ENCODE peak calls at places on chromosomes 11 and 22, in seven cellular contexts. B, D, R, T, V, Z and Q are unnamed samples.

GRCh38 chr22:48757581-48757980 is 1070.1 kb downstream of the BRD1 start:
- DNase-seq in B (peak), D (no peak), R (no peak), T (peak), V (no peak), Z (no peak), Q (no peak)

GRCh38 chr11:61747389-61748285 is 4.8 kb upstream of the MYRF start:
- DNase-seq in B (peak), D (peak), R (peak), T (peak), V (peak), Z (peak), Q (peak)

GRCh38 chr11:110463153-110463552 is 33.4 kb downstream of the FDX1 start:
- DNase-seq in B (no peak), D (peak), R (peak), T (peak), V (peak), Z (no peak), Q (no peak)

GRCh38 chr22:35830305-35830704 is 112.6 kb downstream of the APOL5 start:
- DNase-seq in B (no peak), D (no peak), R (no peak), T (no peak), V (no peak), Z (no peak), Q (no peak)

GRCh38 chr11:106031210-106031845 is 9.3 kb upstream of the MSANTD4 start:
- DNase-seq in B (no peak), D (no peak), R (no peak), T (no peak), V (no peak), Z (no peak), Q (no peak)

GRCh38 chr11:47409440-47410403 is 1.3 kb downstream of the SLC39A13 start:
- DNase-seq in B (no peak), D (no peak), R (no peak), T (no peak), V (peak), Z (no peak), Q (no peak)

GRCh38 chr11:36409152-36409713 is 100.8 kb downstream of the TRAF6 start:
- DNase-seq in B (no peak), D (no peak), R (no peak), T (no peak), V (peak), Z (no peak), Q (no peak)

GRCh38 chr11:128198206-128198605 is 389.2 kb downstream of the ETS1 start:
- DNase-seq in B (no peak), D (no peak), R (no peak), T (no peak), V (no peak), Z (no peak), Q (no peak)

GRCh38 chr11:122765487-122766131 is 72.7 kb upstream of the CRTAM start:
- DNase-seq in B (no peak), D (no peak), R (no peak), T (no peak), V (no peak), Z (no peak), Q (no peak)

GRCh38 chr22:29799217-29799680 is 32.1 kb downstream of the UQCR10 start:
- DNase-seq in B (no peak), D (no peak), R (no peak), T (peak), V (peak), Z (no peak), Q (no peak)

GRCh38 chr11:61554172-61554988 is 26.5 kb downstream of the SYT7 start:
- DNase-seq in B (no peak), D (no peak), R (no peak), T (no peak), V (no peak), Z (no peak), Q (no peak)

GRCh38 chr11:111585371-111585770 is 16.9 kb upstream of the SIK2 start:
- DNase-seq in B (no peak), D (no peak), R (no peak), T (no peak), V (peak), Z (no peak), Q (no peak)

GRCh38 chr11:44943118-44943517 is 7.6 kb downstream of the TP53I11 start:
- DNase-seq in B (no peak), D (no peak), R (no peak), T (no peak), V (no peak), Z (no peak), Q (no peak)

GRCh38 chr22:49960967-49961600 is 512 bp downstream of the PIM3 start:
- DNase-seq in B (no peak), D (no peak), R (peak), T (peak), V (no peak), Z (peak), Q (peak)

GRCh38 chr11:17796154-17796553 is 61.6 kb downstream of the KCNC1 start:
- DNase-seq in B (no peak), D (no peak), R (no peak), T (no peak), V (no peak), Z (no peak), Q (no peak)

GRCh38 chr11:59545179-59546020 is 34.1 kb downstream of the OR4D9 start:
- DNase-seq in B (no peak), D (no peak), R (no peak), T (no peak), V (peak), Z (no peak), Q (no peak)

GRCh38 chr11:9825315-9825714 is 161.4 kb downstream of the SWAP70 start:
- DNase-seq in B (no peak), D (no peak), R (no peak), T (no peak), V (peak), Z (no peak), Q (no peak)

GRCh38 chr11:69018924-69019323 is 5.9 kb upstream of the MRGPRF start:
- DNase-seq in B (no peak), D (no peak), R (no peak), T (no peak), V (peak), Z (no peak), Q (no peak)

GRCh38 chr11:124745835-124746620 is 6.0 kb downstream of the VSIG2 start:
- DNase-seq in B (no peak), D (no peak), R (no peak), T (no peak), V (no peak), Z (peak), Q (no peak)

GRCh38 chr11:68371176-68372041 is 59.0 kb downstream of the LRP5 start:
- DNase-seq in B (no peak), D (no peak), R (no peak), T (no peak), V (no peak), Z (no peak), Q (no peak)

GRCh38 chr11:134149371-134149770 is 74.4 kb downstream of the NCAPD3 start:
- DNase-seq in B (no peak), D (no peak), R (no peak), T (no peak), V (no peak), Z (no peak), Q (no peak)

GRCh38 chr11:9004310-9004945 is 627 bp upstream of the NRIP3 start:
- DNase-seq in B (peak), D (peak), R (no peak), T (no peak), V (no peak), Z (no peak), Q (no peak)

GRCh38 chr11:118224512-118225180 is at the start of gene JAML:
- DNase-seq in B (no peak), D (no peak), R (no peak), T (no peak), V (no peak), Z (peak), Q (no peak)

GRCh38 chr22:20131593-20131855 is at the start of gene ZDHHC8:
- DNase-seq in B (no peak), D (no peak), R (no peak), T (no peak), V (no peak), Z (peak), Q (peak)

GRCh38 chr11:34632105-34632780 is 11.3 kb downstream of the EHF start:
- DNase-seq in B (no peak), D (no peak), R (no peak), T (no peak), V (no peak), Z (no peak), Q (no peak)

GRCh38 chr11:86515297-86516094 is 140.8 kb downstream of the CCDC81 start:
- DNase-seq in B (no peak), D (no peak), R (no peak), T (no peak), V (peak), Z (no peak), Q (no peak)

GRCh38 chr11:64120951-64121569 is 44.9 kb downstream of the MACROD1 start:
- DNase-seq in B (no peak), D (no peak), R (no peak), T (no peak), V (no peak), Z (no peak), Q (no peak)

GRCh38 chr11:9528141-9528511 is 45.3 kb upstream of the WEE1 start:
- DNase-seq in B (no peak), D (no peak), R (no peak), T (no peak), V (no peak), Z (no peak), Q (no peak)

GRCh38 chr22:46833228-46833627 is 70.8 kb downstream of the TBC1D22A start:
- DNase-seq in B (no peak), D (no peak), R (no peak), T (no peak), V (no peak), Z (no peak), Q (no peak)

GRCh38 chr11:126392638-126393023 is 37.1 kb downstream of the ST3GAL4 start:
- DNase-seq in B (no peak), D (no peak), R (no peak), T (peak), V (no peak), Z (no peak), Q (no peak)

GRCh38 chr11:19025799-19026406 is 34.6 kb downstream of the MRGPRX2 start:
- DNase-seq in B (no peak), D (no peak), R (no peak), T (no peak), V (peak), Z (no peak), Q (no peak)

GRCh38 chr22:40176921-40177737 is 596 bp upstream of the TNRC6B start:
- DNase-seq in B (no peak), D (peak), R (no peak), T (no peak), V (peak), Z (no peak), Q (peak)

GRCh38 chr22:33842421-33843094 is 77.7 kb downstream of the LARGE1 start:
- DNase-seq in B (no peak), D (no peak), R (no peak), T (no peak), V (no peak), Z (no peak), Q (no peak)

GRCh38 chr22:33838644-33839043 is 81.6 kb downstream of the LARGE1 start:
- DNase-seq in B (no peak), D (no peak), R (no peak), T (no peak), V (peak), Z (no peak), Q (no peak)

GRCh38 chr22:33844273-33844672 is 76.0 kb downstream of the LARGE1 start:
- DNase-seq in B (no peak), D (no peak), R (no peak), T (no peak), V (no peak), Z (no peak), Q (no peak)

GRCh38 chr22:33841281-33842005 is 78.8 kb downstream of the LARGE1 start:
- DNase-seq in B (no peak), D (no peak), R (no peak), T (no peak), V (peak), Z (peak), Q (no peak)

GRCh38 chr22:33842006-33842354 is 78.3 kb downstream of the LARGE1 start:
- DNase-seq in B (no peak), D (no peak), R (no peak), T (no peak), V (no peak), Z (no peak), Q (no peak)
- TF ChIP-seq CTCF in B (no peak), D (no peak), R (no peak), T (no peak), V (no peak), Z (no peak), Q (no peak)

GRCh38 chr22:27164781-27165503 is 507.6 kb downstream of the MIAT start:
- DNase-seq in B (no peak), D (no peak), R (no peak), T (no peak), V (no peak), Z (no peak), Q (no peak)

GRCh38 chr22:27159716-27160295 is 502.4 kb downstream of the MIAT start:
- DNase-seq in B (no peak), D (no peak), R (no peak), T (no peak), V (no peak), Z (no peak), Q (no peak)

GRCh38 chr22:27159016-27159415 is 501.6 kb downstream of the MIAT start:
- DNase-seq in B (no peak), D (no peak), R (no peak), T (no peak), V (no peak), Z (no peak), Q (no peak)

GRCh38 chr22:27168681-27169080 is 511.3 kb downstream of the MIAT start:
- DNase-seq in B (no peak), D (no peak), R (no peak), T (no peak), V (no peak), Z (no peak), Q (no peak)

DNA sequence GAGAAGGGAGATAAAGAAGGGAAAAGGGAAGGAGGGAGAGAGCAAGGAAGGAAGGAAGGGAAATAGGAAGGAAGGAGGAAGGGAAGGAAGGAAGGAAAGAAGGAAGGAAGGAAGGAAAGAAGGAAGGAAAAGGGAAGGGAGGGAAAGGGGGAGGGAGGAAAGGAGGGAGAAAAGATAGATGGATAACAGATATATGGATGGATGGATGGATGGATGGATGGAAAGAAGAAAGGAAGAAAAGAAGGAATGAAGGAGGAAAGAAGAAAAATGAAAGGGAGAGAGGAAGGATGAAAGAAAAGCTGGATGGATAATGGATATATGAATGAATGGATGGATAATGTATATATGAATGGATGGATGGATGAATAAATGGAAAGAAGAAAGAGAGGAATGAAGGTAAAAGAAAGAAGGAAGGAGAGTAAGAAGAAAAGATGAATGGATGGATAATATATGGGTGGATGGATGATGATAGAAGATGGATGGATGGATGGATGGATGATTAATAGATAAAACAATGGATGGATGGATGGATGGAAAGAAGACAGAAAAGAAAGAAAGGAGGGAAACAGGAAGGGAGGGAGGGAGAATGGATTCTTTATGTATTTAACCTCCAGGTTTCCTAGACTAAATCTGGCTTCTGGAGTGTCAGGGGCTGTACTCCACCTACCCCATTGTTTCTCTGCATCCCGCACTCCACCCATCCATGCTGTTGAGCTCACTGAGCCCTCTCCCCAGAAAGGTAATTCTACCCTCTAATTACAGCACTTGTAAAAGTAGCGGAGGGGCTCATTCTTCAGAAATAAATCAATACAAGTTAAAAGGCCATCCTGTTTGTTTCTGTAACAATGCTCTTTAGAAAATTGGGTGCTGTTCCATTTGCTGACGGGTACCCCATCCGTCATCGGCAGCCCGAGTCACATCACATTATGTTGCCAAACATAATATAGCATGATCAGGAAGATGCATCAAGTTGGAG is 506.1 kb downstream of the MIAT start:
- DNase-seq in B (no peak), D (no peak), R (no peak), T (no peak), V (no peak), Z (no peak), Q (no peak)
- TF ChIP-seq CTCF in B (no peak), D (no peak), R (no peak), T (no peak), V (no peak), Z (no peak), Q (no peak)

DNA sequence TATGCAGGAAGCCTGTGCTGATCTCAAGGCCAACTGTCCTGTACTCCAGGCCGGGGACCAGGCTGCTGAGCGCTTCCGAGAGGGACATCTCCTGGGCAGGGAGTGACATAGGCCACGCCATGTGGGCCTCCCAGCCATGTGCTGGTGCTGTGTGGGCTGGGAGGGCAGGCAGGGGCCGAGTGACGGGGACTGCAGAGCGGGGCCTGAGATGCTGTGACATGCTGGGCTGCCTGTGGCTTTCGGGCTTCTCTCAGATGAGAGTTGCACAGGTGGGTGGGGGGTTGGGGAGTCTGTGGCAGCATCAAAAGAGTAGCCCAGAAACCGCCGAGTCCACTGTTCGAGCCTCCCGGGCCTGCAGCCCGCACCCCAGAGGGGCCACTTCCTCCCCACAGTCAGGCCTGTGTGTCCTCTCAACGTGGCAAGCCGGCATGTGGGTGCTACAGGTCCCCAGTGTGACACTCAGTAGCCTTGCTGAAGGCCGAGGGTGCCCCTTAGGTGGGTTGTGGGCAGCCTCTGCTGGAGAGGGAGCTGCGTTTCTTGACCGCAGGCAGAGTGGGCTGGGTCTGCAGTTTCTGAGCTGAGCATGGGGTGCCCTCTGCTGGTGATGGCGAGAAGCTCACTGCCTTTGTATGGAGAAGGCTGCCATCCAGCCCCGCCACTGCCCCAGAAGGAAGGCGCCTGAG is 101.2 kb downstream of the BCR start:
- DNase-seq in B (peak), D (peak), R (peak), T (peak), V (peak), Z (peak), Q (peak)
- TF ChIP-seq CTCF in B (peak), D (peak), R (peak), T (peak), V (peak), Z (peak), Q (peak)

GRCh38 chr11:131691558-131692041 is 321.2 kb downstream of the NTM start:
- DNase-seq in B (peak), D (peak), R (no peak), T (no peak), V (peak), Z (peak), Q (no peak)
- TF ChIP-seq CTCF in B (peak), D (peak), R (peak), T (peak), V (peak), Z (peak), Q (no peak)

GRCh38 chr11:66543263-66544107 is 2.4 kb downstream of the ZDHHC24 start:
- DNase-seq in B (peak), D (peak), R (no peak), T (no peak), V (peak), Z (peak), Q (peak)
- TF ChIP-seq CTCF in B (peak), D (peak), R (no peak), T (peak), V (peak), Z (peak), Q (peak)

DNA sequence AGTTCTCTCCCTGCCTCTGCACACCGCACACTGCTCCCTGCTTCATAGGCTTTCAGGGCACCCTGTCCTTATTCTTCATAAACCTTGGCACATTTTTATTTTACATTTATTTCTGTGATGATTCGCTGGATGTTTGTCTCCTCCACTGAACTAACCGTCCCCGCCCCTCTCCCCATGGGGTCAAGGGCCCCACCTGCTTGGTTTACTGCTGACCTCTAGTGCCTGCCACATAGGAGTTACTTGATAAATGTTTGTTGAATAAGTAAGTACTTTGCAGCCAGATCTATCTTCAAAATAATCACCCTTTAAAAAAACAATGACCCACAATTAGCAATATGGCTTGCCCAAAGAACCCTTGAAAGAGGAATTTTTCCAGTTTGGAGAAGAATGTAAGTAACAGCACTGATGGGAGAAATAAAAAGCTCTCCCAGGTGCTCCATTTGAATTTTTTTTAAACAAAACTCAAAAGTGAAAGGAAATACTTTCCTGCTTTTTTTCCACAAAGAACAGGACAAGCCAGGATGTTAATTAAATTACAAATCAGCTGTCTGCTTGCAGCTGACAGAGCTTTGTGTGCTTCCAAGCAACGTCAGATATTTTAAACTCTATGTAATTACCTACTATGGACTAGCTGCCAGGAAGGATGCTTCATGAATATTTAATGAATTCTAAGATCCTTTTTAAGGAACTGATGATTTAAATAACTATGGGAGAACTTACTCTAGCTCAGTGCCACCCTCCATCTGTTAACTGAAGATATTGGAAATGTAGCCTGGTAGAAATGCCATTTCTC is 1083.6 kb downstream of the DLG2 start:
- DNase-seq in B (no peak), D (no peak), R (no peak), T (no peak), V (no peak), Z (no peak), Q (no peak)
- TF ChIP-seq CTCF in B (no peak), D (no peak), R (no peak), T (no peak), V (no peak), Z (no peak), Q (no peak)

GRCh38 chr11:114195981-114196731 is 100.0 kb upstream of the NNMT start:
- DNase-seq in B (no peak), D (no peak), R (no peak), T (no peak), V (peak), Z (peak), Q (no peak)

GRCh38 chr11:114200351-114200750 is 95.8 kb upstream of the NNMT start:
- DNase-seq in B (no peak), D (no peak), R (no peak), T (no peak), V (no peak), Z (no peak), Q (no peak)

GRCh38 chr11:114199051-114199450 is 97.1 kb upstream of the NNMT start:
- DNase-seq in B (no peak), D (no peak), R (no peak), T (no peak), V (no peak), Z (no peak), Q (no peak)

GRCh38 chr11:114196994-114197702 is 99.1 kb upstream of the NNMT start:
- DNase-seq in B (no peak), D (no peak), R (no peak), T (no peak), V (peak), Z (peak), Q (no peak)

GRCh38 chr11:114197799-114198500 is 98.2 kb upstream of the NNMT start:
- DNase-seq in B (no peak), D (no peak), R (no peak), T (no peak), V (peak), Z (no peak), Q (no peak)
- TF ChIP-seq CTCF in B (no peak), D (no peak), R (no peak), T (no peak), V (peak), Z (no peak), Q (no peak)